ENCODE peak calls at places on chromosomes 5 and 9, in seven cellular contexts. One of them, this sample, is unnamed.

GRCh38 chr5:133396187-133396621 is 216.1 kb downstream of the FSTL4 start:
- DNase-seq in osteoblast: no peak
- DNase-seq in breast epithelium: no peak
- DNase-seq in substantia nigra: no peak
- DNase-seq in ascending aorta: no peak
- DNase-seq in lower lobe of right lung: no peak
- DNase-seq in coronary artery: peak
- DNase-seq in this sample: no peak

GRCh38 chr9:109176963-109177362 is 9.9 kb upstream of the FRRS1L start:
- DNase-seq in osteoblast: no peak
- DNase-seq in breast epithelium: no peak
- DNase-seq in substantia nigra: no peak
- DNase-seq in ascending aorta: no peak
- DNase-seq in lower lobe of right lung: no peak
- DNase-seq in coronary artery: no peak
- DNase-seq in this sample: no peak

GRCh38 chr5:68542207-68542606 is 326.7 kb downstream of the PIK3R1 start:
- DNase-seq in osteoblast: no peak
- DNase-seq in breast epithelium: no peak
- DNase-seq in substantia nigra: no peak
- DNase-seq in ascending aorta: no peak
- DNase-seq in lower lobe of right lung: no peak
- DNase-seq in coronary artery: no peak
- DNase-seq in this sample: no peak

GRCh38 chr5:140219068-140219971 is 44.3 kb downstream of the CYSTM1 start:
- DNase-seq in osteoblast: no peak
- DNase-seq in breast epithelium: no peak
- DNase-seq in substantia nigra: no peak
- DNase-seq in ascending aorta: no peak
- DNase-seq in lower lobe of right lung: no peak
- DNase-seq in coronary artery: no peak
- DNase-seq in this sample: no peak

GRCh38 chr5:132431682-132432081 is 58.9 kb downstream of the IRF1 start:
- DNase-seq in osteoblast: no peak
- DNase-seq in breast epithelium: no peak
- DNase-seq in substantia nigra: no peak
- DNase-seq in ascending aorta: no peak
- DNase-seq in lower lobe of right lung: no peak
- DNase-seq in coronary artery: peak
- DNase-seq in this sample: no peak

GRCh38 chr5:171543486-171543885 is 124.0 kb downstream of the FGF18 start:
- DNase-seq in osteoblast: no peak
- DNase-seq in breast epithelium: no peak
- DNase-seq in substantia nigra: no peak
- DNase-seq in ascending aorta: no peak
- DNase-seq in lower lobe of right lung: no peak
- DNase-seq in coronary artery: no peak
- DNase-seq in this sample: no peak

GRCh38 chr5:166340039-166340438 is 1951.4 kb upstream of the WWC1 start:
- DNase-seq in osteoblast: no peak
- DNase-seq in breast epithelium: no peak
- DNase-seq in substantia nigra: no peak
- DNase-seq in ascending aorta: no peak
- DNase-seq in lower lobe of right lung: no peak
- DNase-seq in coronary artery: no peak
- DNase-seq in this sample: no peak

GRCh38 chr9:130128251-130128650 is 44.0 kb upstream of the NCS1 start:
- DNase-seq in osteoblast: no peak
- DNase-seq in breast epithelium: no peak
- DNase-seq in substantia nigra: no peak
- DNase-seq in ascending aorta: no peak
- DNase-seq in lower lobe of right lung: peak
- DNase-seq in coronary artery: no peak
- DNase-seq in this sample: no peak

GRCh38 chr5:140362875-140363630 is 3.1 kb downstream of the SLC4A9 start:
- DNase-seq in osteoblast: peak
- DNase-seq in breast epithelium: peak
- DNase-seq in substantia nigra: peak
- DNase-seq in ascending aorta: no peak
- DNase-seq in lower lobe of right lung: peak
- DNase-seq in coronary artery: no peak
- DNase-seq in this sample: peak

GRCh38 chr9:101365181-101365580 is 19.6 kb downstream of the BAAT start:
- DNase-seq in osteoblast: no peak
- DNase-seq in breast epithelium: no peak
- DNase-seq in substantia nigra: no peak
- DNase-seq in ascending aorta: no peak
- DNase-seq in lower lobe of right lung: no peak
- DNase-seq in coronary artery: no peak
- DNase-seq in this sample: no peak

GRCh38 chr9:8815219-8815618 is 1015.6 kb upstream of the DMAC1 start:
- DNase-seq in osteoblast: no peak
- DNase-seq in breast epithelium: no peak
- DNase-seq in substantia nigra: no peak
- DNase-seq in ascending aorta: no peak
- DNase-seq in lower lobe of right lung: no peak
- DNase-seq in coronary artery: no peak
- DNase-seq in this sample: no peak

GRCh38 chr9:107793541-107793940 is 304.0 kb upstream of the KLF4 start:
- DNase-seq in osteoblast: no peak
- DNase-seq in breast epithelium: no peak
- DNase-seq in substantia nigra: no peak
- DNase-seq in ascending aorta: no peak
- DNase-seq in lower lobe of right lung: no peak
- DNase-seq in coronary artery: no peak
- DNase-seq in this sample: no peak

GRCh38 chr9:12604154-12604825 is 88.9 kb upstream of the TYRP1 start:
- DNase-seq in osteoblast: no peak
- DNase-seq in breast epithelium: no peak
- DNase-seq in substantia nigra: no peak
- DNase-seq in ascending aorta: no peak
- DNase-seq in lower lobe of right lung: no peak
- DNase-seq in coronary artery: no peak
- DNase-seq in this sample: no peak

GRCh38 chr5:142151436-142152382 is 43.1 kb downstream of the NDFIP1 start:
- DNase-seq in osteoblast: peak
- DNase-seq in breast epithelium: no peak
- DNase-seq in substantia nigra: no peak
- DNase-seq in ascending aorta: no peak
- DNase-seq in lower lobe of right lung: no peak
- DNase-seq in coronary artery: no peak
- DNase-seq in this sample: no peak

GRCh38 chr9:96048116-96048953 is 172.8 kb downstream of the ERCC6L2 start:
- DNase-seq in osteoblast: peak
- DNase-seq in breast epithelium: no peak
- DNase-seq in substantia nigra: peak
- DNase-seq in ascending aorta: no peak
- DNase-seq in lower lobe of right lung: no peak
- DNase-seq in coronary artery: no peak
- DNase-seq in this sample: peak

GRCh38 chr9:94639996-94640376 is 668 bp upstream of the FBP1 start:
- DNase-seq in osteoblast: no peak
- DNase-seq in breast epithelium: no peak
- DNase-seq in substantia nigra: no peak
- DNase-seq in ascending aorta: no peak
- DNase-seq in lower lobe of right lung: no peak
- DNase-seq in coronary artery: no peak
- DNase-seq in this sample: no peak

GRCh38 chr9:129141066-129142041 is 30.1 kb downstream of the PTPA start:
- DNase-seq in osteoblast: peak
- DNase-seq in breast epithelium: no peak
- DNase-seq in substantia nigra: no peak
- DNase-seq in ascending aorta: no peak
- DNase-seq in lower lobe of right lung: no peak
- DNase-seq in coronary artery: peak
- DNase-seq in this sample: no peak

GRCh38 chr5:11564716-11565115 is 339.5 kb downstream of the CTNND2 start:
- DNase-seq in osteoblast: no peak
- DNase-seq in breast epithelium: no peak
- DNase-seq in substantia nigra: peak
- DNase-seq in ascending aorta: no peak
- DNase-seq in lower lobe of right lung: no peak
- DNase-seq in coronary artery: no peak
- DNase-seq in this sample: peak

GRCh38 chr9:108552459-108553040 is 303.2 kb downstream of the ACTL7B start:
- DNase-seq in osteoblast: no peak
- DNase-seq in breast epithelium: peak
- DNase-seq in substantia nigra: no peak
- DNase-seq in ascending aorta: no peak
- DNase-seq in lower lobe of right lung: no peak
- DNase-seq in coronary artery: no peak
- DNase-seq in this sample: no peak

GRCh38 chr9:134642385-134643181 is 980 bp downstream of the COL5A1 start:
- DNase-seq in osteoblast: peak
- DNase-seq in breast epithelium: no peak
- DNase-seq in substantia nigra: no peak
- DNase-seq in ascending aorta: peak
- DNase-seq in lower lobe of right lung: no peak
- DNase-seq in coronary artery: peak
- DNase-seq in this sample: no peak

GRCh38 chr5:87765009-87765408 is 352.3 kb upstream of the CCNH start:
- DNase-seq in osteoblast: peak
- DNase-seq in breast epithelium: no peak
- DNase-seq in substantia nigra: no peak
- DNase-seq in ascending aorta: no peak
- DNase-seq in lower lobe of right lung: no peak
- DNase-seq in coronary artery: no peak
- DNase-seq in this sample: no peak

GRCh38 chr5:122295138-122295537 is 16.9 kb upstream of the SNCAIP start:
- DNase-seq in osteoblast: no peak
- DNase-seq in breast epithelium: no peak
- DNase-seq in substantia nigra: no peak
- DNase-seq in ascending aorta: no peak
- DNase-seq in lower lobe of right lung: no peak
- DNase-seq in coronary artery: no peak
- DNase-seq in this sample: no peak

GRCh38 chr9:38227061-38227540 is 158.1 kb upstream of the SHB start:
- DNase-seq in osteoblast: peak
- DNase-seq in breast epithelium: peak
- DNase-seq in substantia nigra: no peak
- DNase-seq in ascending aorta: no peak
- DNase-seq in lower lobe of right lung: peak
- DNase-seq in coronary artery: no peak
- DNase-seq in this sample: no peak

GRCh38 chr5:107580902-107581823 is 89.6 kb downstream of the EFNA5 start:
- DNase-seq in osteoblast: no peak
- DNase-seq in breast epithelium: no peak
- DNase-seq in substantia nigra: no peak
- DNase-seq in ascending aorta: no peak
- DNase-seq in lower lobe of right lung: no peak
- DNase-seq in coronary artery: no peak
- DNase-seq in this sample: no peak

GRCh38 chr5:107576736-107577440 is 93.8 kb downstream of the EFNA5 start:
- DNase-seq in osteoblast: no peak
- DNase-seq in breast epithelium: no peak
- DNase-seq in substantia nigra: no peak
- DNase-seq in ascending aorta: no peak
- DNase-seq in lower lobe of right lung: no peak
- DNase-seq in coronary artery: no peak
- DNase-seq in this sample: no peak

GRCh38 chr5:107577551-107577950 is 93.2 kb downstream of the EFNA5 start:
- DNase-seq in osteoblast: no peak
- DNase-seq in breast epithelium: no peak
- DNase-seq in substantia nigra: no peak
- DNase-seq in ascending aorta: no peak
- DNase-seq in lower lobe of right lung: no peak
- DNase-seq in coronary artery: no peak
- DNase-seq in this sample: no peak

GRCh38 chr5:107576155-107576554 is 94.6 kb downstream of the EFNA5 start:
- DNase-seq in osteoblast: no peak
- DNase-seq in breast epithelium: no peak
- DNase-seq in substantia nigra: no peak
- DNase-seq in ascending aorta: no peak
- DNase-seq in lower lobe of right lung: no peak
- DNase-seq in coronary artery: no peak
- DNase-seq in this sample: no peak

GRCh38 chr5:107578051-107578635 is 92.6 kb downstream of the EFNA5 start:
- DNase-seq in osteoblast: no peak
- DNase-seq in breast epithelium: no peak
- DNase-seq in substantia nigra: no peak
- DNase-seq in ascending aorta: no peak
- DNase-seq in lower lobe of right lung: no peak
- DNase-seq in coronary artery: no peak
- DNase-seq in this sample: no peak
- H3K27ac ChIP-seq in osteoblast: no peak
- H3K27ac ChIP-seq in breast epithelium: no peak
- H3K27ac ChIP-seq in substantia nigra: no peak
- H3K27ac ChIP-seq in ascending aorta: no peak
- H3K27ac ChIP-seq in lower lobe of right lung: no peak
- H3K27ac ChIP-seq in coronary artery: no peak
- H3K27ac ChIP-seq in this sample: no peak

GRCh38 chr9:3215658-3216057 is 310.1 kb downstream of the RFX3 start:
- DNase-seq in osteoblast: no peak
- DNase-seq in breast epithelium: no peak
- DNase-seq in substantia nigra: no peak
- DNase-seq in ascending aorta: no peak
- DNase-seq in lower lobe of right lung: no peak
- DNase-seq in coronary artery: no peak
- DNase-seq in this sample: no peak
- H3K27ac ChIP-seq in osteoblast: no peak
- H3K27ac ChIP-seq in breast epithelium: no peak
- H3K27ac ChIP-seq in substantia nigra: no peak
- H3K27ac ChIP-seq in ascending aorta: no peak
- H3K27ac ChIP-seq in lower lobe of right lung: no peak
- H3K27ac ChIP-seq in coronary artery: no peak
- H3K27ac ChIP-seq in this sample: no peak

DNA sequence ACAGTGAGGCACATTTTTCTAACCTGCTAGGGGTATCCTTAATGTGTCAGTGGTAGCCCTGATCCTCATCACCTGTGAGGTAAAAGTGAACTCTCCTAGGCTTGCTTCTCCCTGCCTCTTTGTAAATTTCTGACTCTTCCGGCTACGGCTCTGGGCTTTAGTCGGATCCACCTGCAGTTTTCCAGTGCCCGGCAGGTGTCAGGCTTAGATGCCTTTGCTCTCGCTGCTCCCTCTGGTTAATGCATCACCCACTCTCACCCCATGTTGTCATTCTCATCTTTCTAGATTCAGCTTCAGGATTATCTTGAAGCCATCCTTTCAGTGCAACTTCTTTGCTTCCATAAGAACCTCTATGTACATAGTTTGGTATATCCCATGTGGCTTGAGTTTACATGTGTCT is 3.6 kb downstream of the CEP78 start:
- DNase-seq in osteoblast: no peak
- DNase-seq in breast epithelium: no peak
- DNase-seq in substantia nigra: no peak
- DNase-seq in ascending aorta: no peak
- DNase-seq in lower lobe of right lung: no peak
- DNase-seq in coronary artery: no peak
- DNase-seq in this sample: no peak
- H3K27ac ChIP-seq in osteoblast: no peak
- H3K27ac ChIP-seq in breast epithelium: no peak
- H3K27ac ChIP-seq in substantia nigra: no peak
- H3K27ac ChIP-seq in ascending aorta: no peak
- H3K27ac ChIP-seq in lower lobe of right lung: no peak
- H3K27ac ChIP-seq in coronary artery: no peak
- H3K27ac ChIP-seq in this sample: no peak

DNA sequence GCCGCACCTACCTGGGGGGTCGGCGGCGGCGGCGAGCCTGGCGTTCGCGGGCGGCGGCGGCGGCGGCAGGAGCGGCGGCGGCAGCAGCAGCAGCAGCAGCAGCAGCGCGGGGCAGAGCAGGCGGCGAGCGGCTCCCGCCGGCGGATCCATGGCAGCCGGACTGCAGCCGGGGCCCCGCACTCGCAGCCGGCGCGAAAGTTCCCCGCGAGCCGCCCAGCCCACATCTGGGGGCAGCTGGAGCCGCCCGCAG is 157 bp downstream of the ADAMTS2 start:
- DNase-seq in osteoblast: no peak
- DNase-seq in breast epithelium: no peak
- DNase-seq in substantia nigra: no peak
- DNase-seq in ascending aorta: no peak
- DNase-seq in lower lobe of right lung: no peak
- DNase-seq in coronary artery: no peak
- DNase-seq in this sample: no peak
- H3K27ac ChIP-seq in osteoblast: no peak
- H3K27ac ChIP-seq in breast epithelium: peak
- H3K27ac ChIP-seq in substantia nigra: no peak
- H3K27ac ChIP-seq in ascending aorta: no peak
- H3K27ac ChIP-seq in lower lobe of right lung: peak
- H3K27ac ChIP-seq in coronary artery: peak
- H3K27ac ChIP-seq in this sample: no peak